ENCODE peak calls at places on chromosomes 6 and 20, in nine cellular contexts. One of them, this sample, is unnamed.
A peak's percentile ranks its signal among the peaks of the same experiment; 100 is the strongest.

GRCh38 chr6:119303164-119303887 is 46.2 kb downstream of the MAN1A1 start:
- DNase-seq in A549: no peak
- DNase-seq in HT-29: no peak
- DNase-seq in aorta: no peak
- DNase-seq in fibroblast of mammary gland: no peak
- DNase-seq in activated CD8-positive, alpha-beta memory T cell treated with anti-CD3 and anti-CD28 coated beads for 4 hours: no peak
- DNase-seq in posterior vena cava: no peak
- DNase-seq in iris pigment epithelial cell: no peak
- DNase-seq in NCI-H460: no peak
- DNase-seq in this sample: no peak

GRCh38 chr20:10474606-10475184 is 39.6 kb downstream of the SLX4IP start:
- DNase-seq in A549: no peak
- DNase-seq in HT-29: no peak
- DNase-seq in aorta: no peak
- DNase-seq in fibroblast of mammary gland: peak; percentile 44
- DNase-seq in activated CD8-positive, alpha-beta memory T cell treated with anti-CD3 and anti-CD28 coated beads for 4 hours: no peak
- DNase-seq in posterior vena cava: peak; percentile 84
- DNase-seq in iris pigment epithelial cell: no peak
- DNase-seq in NCI-H460: no peak
- DNase-seq in this sample: no peak

GRCh38 chr6:99589290-99589672 is 17.4 kb upstream of the PRDM13 start:
- DNase-seq in A549: no peak
- DNase-seq in HT-29: no peak
- DNase-seq in aorta: peak; percentile 73
- DNase-seq in fibroblast of mammary gland: no peak
- DNase-seq in activated CD8-positive, alpha-beta memory T cell treated with anti-CD3 and anti-CD28 coated beads for 4 hours: no peak
- DNase-seq in posterior vena cava: no peak
- DNase-seq in iris pigment epithelial cell: no peak
- DNase-seq in NCI-H460: no peak
- DNase-seq in this sample: no peak

GRCh38 chr20:1434571-1435336 is 31.9 kb downstream of the NSFL1C start:
- DNase-seq in A549: no peak
- DNase-seq in HT-29: peak; percentile 37
- DNase-seq in aorta: no peak
- DNase-seq in fibroblast of mammary gland: peak; percentile 96
- DNase-seq in activated CD8-positive, alpha-beta memory T cell treated with anti-CD3 and anti-CD28 coated beads for 4 hours: peak; percentile 31
- DNase-seq in posterior vena cava: no peak
- DNase-seq in iris pigment epithelial cell: peak; percentile 96
- DNase-seq in NCI-H460: no peak
- DNase-seq in this sample: peak; percentile 26

GRCh38 chr6:107491059-107491609 is 1.2 kb downstream of the SOBP start:
- DNase-seq in A549: peak; percentile 8
- DNase-seq in HT-29: peak; percentile 17
- DNase-seq in aorta: peak; percentile 92
- DNase-seq in fibroblast of mammary gland: peak; percentile 50
- DNase-seq in activated CD8-positive, alpha-beta memory T cell treated with anti-CD3 and anti-CD28 coated beads for 4 hours: no peak
- DNase-seq in posterior vena cava: peak; percentile 88
- DNase-seq in iris pigment epithelial cell: peak; percentile 16
- DNase-seq in NCI-H460: no peak
- DNase-seq in this sample: no peak

GRCh38 chr6:16276991-16277981 is 38.9 kb downstream of the GMPR start:
- DNase-seq in A549: peak; percentile 68
- DNase-seq in HT-29: peak; percentile 83
- DNase-seq in aorta: peak; percentile 93
- DNase-seq in fibroblast of mammary gland: peak; percentile 79
- DNase-seq in activated CD8-positive, alpha-beta memory T cell treated with anti-CD3 and anti-CD28 coated beads for 4 hours: no peak
- DNase-seq in posterior vena cava: peak; percentile 88
- DNase-seq in iris pigment epithelial cell: peak; percentile 90
- DNase-seq in NCI-H460: peak; percentile 75
- DNase-seq in this sample: no peak

GRCh38 chr6:26195924-26196845 is 109.0 kb downstream of the HFE start:
- DNase-seq in A549: no peak
- DNase-seq in HT-29: peak; percentile 43
- DNase-seq in aorta: no peak
- DNase-seq in fibroblast of mammary gland: no peak
- DNase-seq in activated CD8-positive, alpha-beta memory T cell treated with anti-CD3 and anti-CD28 coated beads for 4 hours: no peak
- DNase-seq in posterior vena cava: no peak
- DNase-seq in iris pigment epithelial cell: peak; percentile 24
- DNase-seq in NCI-H460: no peak
- DNase-seq in this sample: no peak

GRCh38 chr6:135383766-135384165 is 113.8 kb downstream of the AHI1 start:
- DNase-seq in A549: no peak
- DNase-seq in HT-29: no peak
- DNase-seq in aorta: no peak
- DNase-seq in fibroblast of mammary gland: no peak
- DNase-seq in activated CD8-positive, alpha-beta memory T cell treated with anti-CD3 and anti-CD28 coated beads for 4 hours: no peak
- DNase-seq in posterior vena cava: no peak
- DNase-seq in iris pigment epithelial cell: no peak
- DNase-seq in NCI-H460: no peak
- DNase-seq in this sample: no peak

GRCh38 chr6:92906385-92906784 is 513.0 kb downstream of the EPHA7 start:
- DNase-seq in A549: no peak
- DNase-seq in HT-29: no peak
- DNase-seq in aorta: no peak
- DNase-seq in fibroblast of mammary gland: no peak
- DNase-seq in activated CD8-positive, alpha-beta memory T cell treated with anti-CD3 and anti-CD28 coated beads for 4 hours: no peak
- DNase-seq in posterior vena cava: no peak
- DNase-seq in iris pigment epithelial cell: no peak
- DNase-seq in NCI-H460: no peak
- DNase-seq in this sample: no peak

GRCh38 chr6:51565472-51565871 is 521.9 kb downstream of the PKHD1 start:
- DNase-seq in A549: no peak
- DNase-seq in HT-29: no peak
- DNase-seq in aorta: no peak
- DNase-seq in fibroblast of mammary gland: no peak
- DNase-seq in activated CD8-positive, alpha-beta memory T cell treated with anti-CD3 and anti-CD28 coated beads for 4 hours: no peak
- DNase-seq in posterior vena cava: no peak
- DNase-seq in iris pigment epithelial cell: no peak
- DNase-seq in NCI-H460: no peak
- DNase-seq in this sample: no peak

GRCh38 chr20:16530201-16530681 is 43.0 kb downstream of the KIF16B start:
- DNase-seq in A549: peak; percentile 95
- DNase-seq in HT-29: peak; percentile 74
- DNase-seq in aorta: no peak
- DNase-seq in fibroblast of mammary gland: peak; percentile 51
- DNase-seq in activated CD8-positive, alpha-beta memory T cell treated with anti-CD3 and anti-CD28 coated beads for 4 hours: no peak
- DNase-seq in posterior vena cava: no peak
- DNase-seq in iris pigment epithelial cell: peak; percentile 20
- DNase-seq in NCI-H460: peak; percentile 80
- DNase-seq in this sample: no peak

GRCh38 chr6:63927538-63927937 is 291.9 kb downstream of the PHF3 start:
- DNase-seq in A549: no peak
- DNase-seq in HT-29: no peak
- DNase-seq in aorta: no peak
- DNase-seq in fibroblast of mammary gland: no peak
- DNase-seq in activated CD8-positive, alpha-beta memory T cell treated with anti-CD3 and anti-CD28 coated beads for 4 hours: no peak
- DNase-seq in posterior vena cava: no peak
- DNase-seq in iris pigment epithelial cell: no peak
- DNase-seq in NCI-H460: no peak
- DNase-seq in this sample: no peak

GRCh38 chr6:140274548-140274947 is 900.1 kb upstream of the CITED2 start:
- DNase-seq in A549: no peak
- DNase-seq in HT-29: no peak
- DNase-seq in aorta: no peak
- DNase-seq in fibroblast of mammary gland: no peak
- DNase-seq in activated CD8-positive, alpha-beta memory T cell treated with anti-CD3 and anti-CD28 coated beads for 4 hours: no peak
- DNase-seq in posterior vena cava: no peak
- DNase-seq in iris pigment epithelial cell: no peak
- DNase-seq in NCI-H460: no peak
- DNase-seq in this sample: no peak

GRCh38 chr6:165562421-165563090 is 100.5 kb downstream of the PDE10A start:
- DNase-seq in A549: no peak
- DNase-seq in HT-29: no peak
- DNase-seq in aorta: no peak
- DNase-seq in fibroblast of mammary gland: no peak
- DNase-seq in activated CD8-positive, alpha-beta memory T cell treated with anti-CD3 and anti-CD28 coated beads for 4 hours: no peak
- DNase-seq in posterior vena cava: no peak
- DNase-seq in iris pigment epithelial cell: no peak
- DNase-seq in NCI-H460: no peak
- DNase-seq in this sample: no peak

GRCh38 chr20:33281550-33282146 is 1.4 kb upstream of the BPIFB1 start:
- DNase-seq in A549: no peak
- DNase-seq in HT-29: no peak
- DNase-seq in aorta: peak; percentile 66
- DNase-seq in fibroblast of mammary gland: no peak
- DNase-seq in activated CD8-positive, alpha-beta memory T cell treated with anti-CD3 and anti-CD28 coated beads for 4 hours: no peak
- DNase-seq in posterior vena cava: no peak
- DNase-seq in iris pigment epithelial cell: no peak
- DNase-seq in NCI-H460: no peak
- DNase-seq in this sample: no peak

GRCh38 chr6:1552296-1552761 is 57.4 kb upstream of the FOXC1 start:
- DNase-seq in A549: peak; percentile 46
- DNase-seq in HT-29: peak; percentile 42
- DNase-seq in aorta: no peak
- DNase-seq in fibroblast of mammary gland: peak; percentile 69
- DNase-seq in activated CD8-positive, alpha-beta memory T cell treated with anti-CD3 and anti-CD28 coated beads for 4 hours: no peak
- DNase-seq in posterior vena cava: no peak
- DNase-seq in iris pigment epithelial cell: peak; percentile 56
- DNase-seq in NCI-H460: peak; percentile 3
- DNase-seq in this sample: no peak

GRCh38 chr6:23659125-23659524 is 466.9 kb upstream of the NRSN1 start:
- DNase-seq in A549: no peak
- DNase-seq in HT-29: peak; percentile 12
- DNase-seq in aorta: no peak
- DNase-seq in fibroblast of mammary gland: peak; percentile 25
- DNase-seq in activated CD8-positive, alpha-beta memory T cell treated with anti-CD3 and anti-CD28 coated beads for 4 hours: no peak
- DNase-seq in posterior vena cava: no peak
- DNase-seq in iris pigment epithelial cell: peak; percentile 20
- DNase-seq in NCI-H460: peak; percentile 21
- DNase-seq in this sample: no peak

GRCh38 chr20:29408034-29408695 is 1849.3 kb upstream of the DEFB115 start:
- DNase-seq in A549: no peak
- DNase-seq in HT-29: no peak
- DNase-seq in aorta: no peak
- DNase-seq in fibroblast of mammary gland: no peak
- DNase-seq in activated CD8-positive, alpha-beta memory T cell treated with anti-CD3 and anti-CD28 coated beads for 4 hours: no peak
- DNase-seq in posterior vena cava: peak; percentile 82
- DNase-seq in iris pigment epithelial cell: peak; percentile 27
- DNase-seq in NCI-H460: no peak
- DNase-seq in this sample: no peak

GRCh38 chr20:6241591-6241990 is 118.8 kb upstream of the FERMT1 start:
- DNase-seq in A549: no peak
- DNase-seq in HT-29: no peak
- DNase-seq in aorta: no peak
- DNase-seq in fibroblast of mammary gland: no peak
- DNase-seq in activated CD8-positive, alpha-beta memory T cell treated with anti-CD3 and anti-CD28 coated beads for 4 hours: no peak
- DNase-seq in posterior vena cava: no peak
- DNase-seq in iris pigment epithelial cell: no peak
- DNase-seq in NCI-H460: no peak
- DNase-seq in this sample: no peak

GRCh38 chr20:32114305-32114960 is 4.9 kb downstream of the TM9SF4 start:
- DNase-seq in A549: no peak
- DNase-seq in HT-29: no peak
- DNase-seq in aorta: no peak
- DNase-seq in fibroblast of mammary gland: no peak
- DNase-seq in activated CD8-positive, alpha-beta memory T cell treated with anti-CD3 and anti-CD28 coated beads for 4 hours: no peak
- DNase-seq in posterior vena cava: no peak
- DNase-seq in iris pigment epithelial cell: no peak
- DNase-seq in NCI-H460: no peak
- DNase-seq in this sample: no peak

GRCh38 chr6:131807644-131808459 is at the start of gene ENPP1:
- DNase-seq in A549: peak; percentile 65
- DNase-seq in HT-29: peak; percentile 29
- DNase-seq in aorta: peak; percentile 93
- DNase-seq in fibroblast of mammary gland: peak; percentile 70
- DNase-seq in activated CD8-positive, alpha-beta memory T cell treated with anti-CD3 and anti-CD28 coated beads for 4 hours: peak; percentile 7
- DNase-seq in posterior vena cava: peak; percentile 89
- DNase-seq in iris pigment epithelial cell: peak; percentile 61
- DNase-seq in NCI-H460: peak; percentile 40
- DNase-seq in this sample: peak; percentile 23

GRCh38 chr6:33147807-33148666 is 44.2 kb downstream of the COL11A2 start:
- DNase-seq in A549: no peak
- DNase-seq in HT-29: peak; percentile 31
- DNase-seq in aorta: no peak
- DNase-seq in fibroblast of mammary gland: peak; percentile 71
- DNase-seq in activated CD8-positive, alpha-beta memory T cell treated with anti-CD3 and anti-CD28 coated beads for 4 hours: no peak
- DNase-seq in posterior vena cava: no peak
- DNase-seq in iris pigment epithelial cell: peak; percentile 52
- DNase-seq in NCI-H460: no peak
- DNase-seq in this sample: no peak

GRCh38 chr20:52001999-52002666 is 189.4 kb downstream of the ZFP64 start:
- DNase-seq in A549: peak; percentile 63
- DNase-seq in HT-29: peak; percentile 69
- DNase-seq in aorta: no peak
- DNase-seq in fibroblast of mammary gland: peak; percentile 3
- DNase-seq in activated CD8-positive, alpha-beta memory T cell treated with anti-CD3 and anti-CD28 coated beads for 4 hours: no peak
- DNase-seq in posterior vena cava: no peak
- DNase-seq in iris pigment epithelial cell: peak; percentile 63
- DNase-seq in NCI-H460: no peak
- DNase-seq in this sample: no peak

GRCh38 chr6:100464162-100464851 is 414 bp downstream of the SIM1 start:
- DNase-seq in A549: no peak
- DNase-seq in HT-29: no peak
- DNase-seq in aorta: peak; percentile 70
- DNase-seq in fibroblast of mammary gland: no peak
- DNase-seq in activated CD8-positive, alpha-beta memory T cell treated with anti-CD3 and anti-CD28 coated beads for 4 hours: no peak
- DNase-seq in posterior vena cava: peak; percentile 76
- DNase-seq in iris pigment epithelial cell: no peak
- DNase-seq in NCI-H460: no peak
- DNase-seq in this sample: no peak

GRCh38 chr6:46741482-46741881 is 5.3 kb upstream of the ANKRD66 start:
- DNase-seq in A549: no peak
- DNase-seq in HT-29: no peak
- DNase-seq in aorta: no peak
- DNase-seq in fibroblast of mammary gland: no peak
- DNase-seq in activated CD8-positive, alpha-beta memory T cell treated with anti-CD3 and anti-CD28 coated beads for 4 hours: no peak
- DNase-seq in posterior vena cava: no peak
- DNase-seq in iris pigment epithelial cell: no peak
- DNase-seq in NCI-H460: no peak
- DNase-seq in this sample: no peak